ENCODE peak calls at places on chromosomes 3 and 15, in six cellular contexts. H, Y, K, O, M and A are unnamed samples.

GRCh38 chr3:151974067-151974466 is 100.6 kb downstream of the SUCNR1 start:
- DNase-seq in H (peak), Y (no peak), K (no peak), O (no peak), M (no peak), A (peak)

GRCh38 chr3:32177702-32178198 is 60.7 kb upstream of the CMTM8 start:
- DNase-seq in H (peak), M (no peak), O (peak), K (peak), Y (no peak), A (peak)

GRCh38 chr15:99451484-99451883 is 114.3 kb upstream of the MEF2A start:
- DNase-seq in K (no peak), O (no peak), M (no peak), Y (no peak), H (no peak), A (no peak)

GRCh38 chr3:146165370-146165769 is 4.4 kb upstream of the PLOD2 start:
- DNase-seq in M (no peak), K (no peak), Y (no peak), H (no peak), O (no peak), A (no peak)

GRCh38 chr3:54003136-54003535 is 111.5 kb upstream of the SELENOK start:
- DNase-seq in K (no peak), H (no peak), O (no peak), Y (no peak), M (no peak), A (no peak)

GRCh38 chr3:188745031-188745430 is 426.7 kb upstream of the TPRG1 start:
- DNase-seq in O (no peak), K (no peak), H (no peak), M (no peak), Y (no peak), A (no peak)

GRCh38 chr3:159726231-159726964 is 262.2 kb upstream of the IL12A start:
- DNase-seq in Y (no peak), M (no peak), O (no peak), K (no peak), H (no peak), A (no peak)

GRCh38 chr15:39786444-39787056 is 3.9 kb upstream of the FSIP1 start:
- DNase-seq in Y (no peak), H (peak), M (no peak), O (no peak), K (no peak), A (peak)

GRCh38 chr3:168094877-168095610 is 680 bp downstream of the GOLIM4 start:
- DNase-seq in K (peak), M (peak), O (peak), Y (peak), H (peak), A (peak)

GRCh38 chr15:80343610-80344009 is 60.6 kb upstream of the ARNT2 start:
- DNase-seq in K (peak), Y (peak), M (no peak), H (no peak), O (no peak), A (no peak)

GRCh38 chr3:11846281-11847034 is at the start of gene TAMM41:
- DNase-seq in H (peak), Y (peak), K (peak), O (peak), M (peak), A (peak)
- TF ChIP-seq POLR2A in H (peak), Y (peak), K (peak), O (peak), M (peak), A (peak)

GRCh38 chr3:66220602-66221377 is at the start of gene SLC25A26:
- DNase-seq in Y (peak), H (peak), K (peak), O (peak), M (peak), A (peak)
- TF ChIP-seq POLR2A in Y (no peak), H (no peak), K (peak), O (peak), M (peak), A (peak)

DNA sequence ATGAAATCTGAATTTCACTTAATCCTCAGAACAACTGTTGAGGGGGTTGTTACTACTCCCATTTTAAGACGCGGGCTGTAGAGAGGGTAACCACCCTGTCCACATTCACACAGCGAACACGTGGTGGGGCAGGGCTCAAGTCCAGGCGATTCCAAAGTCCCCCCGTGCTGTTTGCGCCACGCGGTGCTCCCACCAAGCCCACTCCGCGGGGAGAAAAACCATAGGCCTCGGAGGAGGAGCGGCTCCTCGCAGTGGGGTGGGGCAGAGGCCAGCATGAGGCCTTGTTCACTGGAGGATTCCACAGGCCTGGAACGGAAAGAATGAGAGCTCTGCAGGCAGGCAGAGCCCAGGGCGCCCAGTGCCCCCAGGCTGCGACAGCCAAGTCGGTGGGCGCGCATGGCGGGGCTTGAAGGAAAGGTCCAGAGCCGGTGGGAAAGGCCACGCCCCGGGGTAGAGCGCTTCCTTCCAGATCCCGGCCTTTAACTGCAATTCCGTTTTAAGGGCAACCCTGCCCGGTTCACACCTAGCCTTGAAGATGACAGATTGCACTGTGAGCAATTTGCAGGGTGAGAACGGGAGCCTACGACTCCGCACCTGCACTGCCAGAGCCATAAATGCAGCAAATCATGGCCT is 161.8 kb upstream of the TBL1XR1 start:
- DNase-seq in Y (peak), K (peak), O (no peak), H (peak), M (peak), A (peak)
- TF ChIP-seq POLR2A in Y (no peak), K (no peak), O (no peak), H (no peak), M (no peak), A (no peak)

GRCh38 chr3:182895513-182896112 is 84.7 kb downstream of the DCUN1D1 start:
- DNase-seq in H (no peak), Y (no peak), M (no peak), K (no peak), O (no peak), A (peak)
- TF ChIP-seq POLR2A in H (no peak), Y (no peak), M (no peak), K (no peak), O (no peak), A (no peak)